ENCODE peak calls at places on chromosomes 6 and 20, in six cellular contexts. One of them, this sample, is unnamed.

GRCh38 chr6:137233561-137234504 is 14.6 kb upstream of the IFNGR1 start:
- DNase-seq in uterus: peak; percentile 37
- DNase-seq in neuronal stem cell: no peak
- DNase-seq in AG04450: peak; percentile 68
- DNase-seq in right cardiac atrium: peak; percentile 62
- DNase-seq in ovary: no peak
- DNase-seq in this sample: no peak

GRCh38 chr6:29723666-29724588 is 693 bp downstream of the HLA-F start:
- DNase-seq in right cardiac atrium: peak; percentile 85
- DNase-seq in AG04450: no peak
- DNase-seq in uterus: peak; percentile 59
- DNase-seq in neuronal stem cell: no peak
- DNase-seq in ovary: peak; percentile 45
- DNase-seq in this sample: no peak

GRCh38 chr6:162576009-162576408 is 151.6 kb downstream of the PRKN start:
- DNase-seq in right cardiac atrium: no peak
- DNase-seq in uterus: no peak
- DNase-seq in ovary: no peak
- DNase-seq in neuronal stem cell: no peak
- DNase-seq in AG04450: no peak
- DNase-seq in this sample: no peak

GRCh38 chr6:20211941-20212391 is 303 bp downstream of the MBOAT1 start:
- DNase-seq in neuronal stem cell: no peak
- DNase-seq in uterus: no peak
- DNase-seq in ovary: no peak
- DNase-seq in AG04450: no peak
- DNase-seq in right cardiac atrium: no peak
- DNase-seq in this sample: no peak

GRCh38 chr6:147506704-147507114 is 1.8 kb upstream of the SAMD5 start:
- DNase-seq in AG04450: no peak
- DNase-seq in ovary: peak; percentile 78
- DNase-seq in neuronal stem cell: peak; percentile 51
- DNase-seq in uterus: peak; percentile 66
- DNase-seq in right cardiac atrium: peak; percentile 91
- DNase-seq in this sample: peak; percentile 82

GRCh38 chr20:37295595-37295994 is 6.1 kb downstream of the MANBAL start:
- DNase-seq in ovary: no peak
- DNase-seq in neuronal stem cell: no peak
- DNase-seq in right cardiac atrium: no peak
- DNase-seq in uterus: no peak
- DNase-seq in AG04450: no peak
- DNase-seq in this sample: no peak

GRCh38 chr20:19095762-19096161 is 116.7 kb upstream of the SLC24A3 start:
- DNase-seq in neuronal stem cell: no peak
- DNase-seq in AG04450: no peak
- DNase-seq in ovary: no peak
- DNase-seq in uterus: no peak
- DNase-seq in right cardiac atrium: no peak
- DNase-seq in this sample: no peak

GRCh38 chr6:4028051-4028450 is 50.9 kb downstream of the FAM217A start:
- DNase-seq in right cardiac atrium: no peak
- DNase-seq in neuronal stem cell: no peak
- DNase-seq in AG04450: no peak
- DNase-seq in uterus: no peak
- DNase-seq in ovary: no peak
- DNase-seq in this sample: no peak

GRCh38 chr6:81487489-81487888 is 265.0 kb downstream of the TENT5A start:
- DNase-seq in uterus: peak; percentile 65
- DNase-seq in ovary: peak; percentile 35
- DNase-seq in AG04450: no peak
- DNase-seq in neuronal stem cell: no peak
- DNase-seq in right cardiac atrium: peak; percentile 69
- DNase-seq in this sample: no peak

GRCh38 chr6:155093430-155093829 is 98.3 kb downstream of the TIAM2 start:
- DNase-seq in neuronal stem cell: no peak
- DNase-seq in right cardiac atrium: no peak
- DNase-seq in uterus: no peak
- DNase-seq in ovary: no peak
- DNase-seq in AG04450: no peak
- DNase-seq in this sample: no peak

GRCh38 chr6:43215066-43215465 is 14.2 kb downstream of the DNPH1 start:
- DNase-seq in ovary: no peak
- DNase-seq in neuronal stem cell: no peak
- DNase-seq in uterus: no peak
- DNase-seq in AG04450: no peak
- DNase-seq in right cardiac atrium: no peak
- DNase-seq in this sample: no peak

GRCh38 chr6:40788661-40789111 is 201.5 kb upstream of the LRFN2 start:
- DNase-seq in AG04450: no peak
- DNase-seq in ovary: peak; percentile 50
- DNase-seq in neuronal stem cell: no peak
- DNase-seq in right cardiac atrium: peak; percentile 57
- DNase-seq in uterus: no peak
- DNase-seq in this sample: no peak

GRCh38 chr6:29510202-29510601 is 22.4 kb upstream of the MAS1L start:
- DNase-seq in right cardiac atrium: no peak
- DNase-seq in ovary: no peak
- DNase-seq in neuronal stem cell: peak; percentile 2
- DNase-seq in AG04450: no peak
- DNase-seq in uterus: no peak
- DNase-seq in this sample: no peak

GRCh38 chr6:168413856-168414255 is 27.1 kb upstream of the SMOC2 start:
- DNase-seq in neuronal stem cell: no peak
- DNase-seq in right cardiac atrium: no peak
- DNase-seq in AG04450: no peak
- DNase-seq in uterus: no peak
- DNase-seq in ovary: no peak
- DNase-seq in this sample: no peak

GRCh38 chr6:106731144-106731842 is 101.9 kb downstream of the QRSL1 start:
- DNase-seq in neuronal stem cell: no peak
- DNase-seq in AG04450: no peak
- DNase-seq in ovary: no peak
- DNase-seq in uterus: no peak
- DNase-seq in right cardiac atrium: no peak
- DNase-seq in this sample: no peak

GRCh38 chr20:1694672-1695071 is 37.1 kb upstream of the SIRPG start:
- DNase-seq in uterus: no peak
- DNase-seq in AG04450: no peak
- DNase-seq in ovary: no peak
- DNase-seq in right cardiac atrium: no peak
- DNase-seq in neuronal stem cell: no peak
- DNase-seq in this sample: no peak

GRCh38 chr6:75481394-75481793 is 12.2 kb downstream of the FILIP1 start:
- DNase-seq in right cardiac atrium: no peak
- DNase-seq in neuronal stem cell: no peak
- DNase-seq in uterus: no peak
- DNase-seq in AG04450: peak; percentile 20
- DNase-seq in ovary: no peak
- DNase-seq in this sample: no peak

GRCh38 chr6:52539607-52540006 is 37.3 kb downstream of the TRAM2 start:
- DNase-seq in AG04450: no peak
- DNase-seq in right cardiac atrium: no peak
- DNase-seq in neuronal stem cell: no peak
- DNase-seq in ovary: no peak
- DNase-seq in uterus: no peak
- DNase-seq in this sample: peak; percentile 60

GRCh38 chr6:135310291-135310690 is 129.2 kb downstream of the MYB start:
- DNase-seq in ovary: no peak
- DNase-seq in uterus: no peak
- DNase-seq in right cardiac atrium: no peak
- DNase-seq in neuronal stem cell: no peak
- DNase-seq in AG04450: no peak
- DNase-seq in this sample: no peak

GRCh38 chr6:151482290-151482689 is 11.5 kb upstream of the CCDC170 start:
- DNase-seq in neuronal stem cell: no peak
- DNase-seq in AG04450: no peak
- DNase-seq in ovary: no peak
- DNase-seq in right cardiac atrium: no peak
- DNase-seq in uterus: no peak
- DNase-seq in this sample: no peak

GRCh38 chr20:50804453-50805348 is 9.8 kb downstream of the BCAS4 start:
- DNase-seq in uterus: no peak
- DNase-seq in right cardiac atrium: no peak
- DNase-seq in AG04450: no peak
- DNase-seq in ovary: no peak
- DNase-seq in neuronal stem cell: no peak
- DNase-seq in this sample: no peak

GRCh38 chr6:37242429-37243052 is 15.0 kb upstream of the TBC1D22B start:
- DNase-seq in ovary: no peak
- DNase-seq in AG04450: peak; percentile 98
- DNase-seq in uterus: peak; percentile 50
- DNase-seq in right cardiac atrium: no peak
- DNase-seq in neuronal stem cell: no peak
- DNase-seq in this sample: peak; percentile 98

GRCh38 chr6:2718334-2719052 is 32.2 kb downstream of the MYLK4 start:
- DNase-seq in ovary: no peak
- DNase-seq in right cardiac atrium: no peak
- DNase-seq in AG04450: no peak
- DNase-seq in neuronal stem cell: no peak
- DNase-seq in uterus: no peak
- DNase-seq in this sample: no peak

GRCh38 chr20:38255389-38255788 is 5.1 kb downstream of the KIAA1755 start:
- DNase-seq in neuronal stem cell: no peak
- DNase-seq in AG04450: no peak
- DNase-seq in right cardiac atrium: no peak
- DNase-seq in ovary: no peak
- DNase-seq in uterus: peak; percentile 55
- DNase-seq in this sample: no peak

GRCh38 chr6:150224820-150225219 is 82.0 kb downstream of the PPP1R14C start:
- DNase-seq in neuronal stem cell: no peak
- DNase-seq in AG04450: no peak
- DNase-seq in right cardiac atrium: no peak
- DNase-seq in uterus: no peak
- DNase-seq in ovary: no peak
- DNase-seq in this sample: no peak

GRCh38 chr6:13916230-13916944 is 8.4 kb upstream of the RNF182 start:
- DNase-seq in right cardiac atrium: no peak
- DNase-seq in neuronal stem cell: no peak
- DNase-seq in AG04450: no peak
- DNase-seq in uterus: no peak
- DNase-seq in ovary: no peak
- DNase-seq in this sample: no peak

GRCh38 chr6:491233-491632 is 99.7 kb downstream of the IRF4 start:
- DNase-seq in right cardiac atrium: no peak
- DNase-seq in uterus: no peak
- DNase-seq in ovary: no peak
- DNase-seq in neuronal stem cell: no peak
- DNase-seq in AG04450: no peak
- DNase-seq in this sample: no peak

GRCh38 chr6:168475188-168476013 is 34.4 kb downstream of the SMOC2 start:
- DNase-seq in ovary: no peak
- DNase-seq in neuronal stem cell: no peak
- DNase-seq in right cardiac atrium: no peak
- DNase-seq in AG04450: no peak
- DNase-seq in uterus: no peak
- DNase-seq in this sample: no peak

DNA sequence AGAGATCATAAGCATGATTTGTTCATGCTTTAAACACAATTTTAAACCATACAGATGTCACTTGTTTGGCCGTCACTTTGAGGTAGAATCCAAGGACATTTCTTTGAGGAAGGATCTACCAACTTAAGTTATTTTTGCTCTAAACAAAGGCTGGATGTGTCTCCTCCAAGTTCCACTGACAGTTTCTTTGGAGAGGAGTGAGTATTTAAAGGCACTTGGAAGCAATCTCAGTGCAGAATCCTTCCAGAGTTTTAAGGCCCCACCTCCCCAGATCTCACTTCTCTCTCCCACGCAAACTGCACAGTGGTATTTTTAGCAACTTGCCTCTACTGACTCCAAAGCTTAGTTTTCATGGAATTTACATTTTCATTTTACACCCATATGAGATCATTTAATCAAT is 110.0 kb downstream of the SYCP2 start:
- DNase-seq in ovary: no peak
- DNase-seq in right cardiac atrium: no peak
- DNase-seq in uterus: no peak
- DNase-seq in neuronal stem cell: no peak
- DNase-seq in AG04450: no peak
- DNase-seq in this sample: no peak
- H3K9me3 ChIP-seq in ovary: no peaks in the 10 kb centered on the region
- H3K9me3 ChIP-seq in right cardiac atrium: no peaks in the 10 kb centered on the region
- H3K9me3 ChIP-seq in uterus: no peaks in the 10 kb centered on the region
- H3K9me3 ChIP-seq in neuronal stem cell: no peaks in the 10 kb centered on the region
- H3K9me3 ChIP-seq in AG04450: peaks cover 16% of the 10 kb centered on the region
- H3K9me3 ChIP-seq in this sample: no peaks in the 10 kb centered on the region

GRCh38 chr6:138572200-138572875 is 73.0 kb upstream of the NHSL1 start:
- DNase-seq in right cardiac atrium: peak; percentile 76
- DNase-seq in neuronal stem cell: peak; percentile 76
- DNase-seq in AG04450: peak; percentile 85
- DNase-seq in uterus: peak; percentile 57
- DNase-seq in ovary: peak; percentile 62
- DNase-seq in this sample: peak; percentile 49
- H3K4me3 ChIP-seq in right cardiac atrium: peak overlapping the region; percentile 84
- H3K4me3 ChIP-seq in neuronal stem cell: peak overlapping the region; percentile 85
- H3K4me3 ChIP-seq in AG04450: peak overlapping the region; percentile 69
- H3K4me3 ChIP-seq in uterus: peak overlapping the region; percentile 31
- H3K4me3 ChIP-seq in ovary: peak overlapping the region; percentile 29
- H3K4me3 ChIP-seq in this sample: peak overlapping the region; percentile 27

GRCh38 chr6:27451660-27452390 is 21.1 kb downstream of the ZNF184 start:
- DNase-seq in neuronal stem cell: no peak
- DNase-seq in uterus: no peak
- DNase-seq in right cardiac atrium: no peak
- DNase-seq in AG04450: no peak
- DNase-seq in ovary: no peak
- DNase-seq in this sample: peak; percentile 1
- H3K9me3 ChIP-seq in neuronal stem cell: peaks cover 50% of the 10 kb centered on the region
- H3K9me3 ChIP-seq in uterus: no peaks in the 10 kb centered on the region
- H3K9me3 ChIP-seq in right cardiac atrium: peaks cover 6% of the 10 kb centered on the region
- H3K9me3 ChIP-seq in AG04450: peaks cover 30% of the 10 kb centered on the region
- H3K9me3 ChIP-seq in ovary: no peaks in the 10 kb centered on the region
- H3K9me3 ChIP-seq in this sample: peaks cover 37% of the 10 kb centered on the region

GRCh38 chr6:163831736-163832135 is 417.2 kb downstream of the QKI start:
- DNase-seq in ovary: no peak
- DNase-seq in AG04450: no peak
- DNase-seq in neuronal stem cell: no peak
- DNase-seq in right cardiac atrium: no peak
- DNase-seq in uterus: no peak
- DNase-seq in this sample: no peak
- H3K4me3 ChIP-seq in ovary: no peak overlapping the region
- H3K4me3 ChIP-seq in AG04450: no peak overlapping the region
- H3K4me3 ChIP-seq in neuronal stem cell: no peak overlapping the region
- H3K4me3 ChIP-seq in right cardiac atrium: no peak overlapping the region
- H3K4me3 ChIP-seq in uterus: no peak overlapping the region
- H3K4me3 ChIP-seq in this sample: no peak overlapping the region